ENCODE peak calls at places on chromosome 1, in five cellular contexts. N is SK-N-SH, T is K562, G is GM12878, U is HepG2. C is an unnamed sample.
A peak's percentile ranks its signal among the peaks of the same experiment; 100 is the strongest.

GRCh38 chr1:21334214-21335087 is 44.2 kb upstream of the ECE1 start:
- DNase-seq in N (peak; percentile 59), T (peak; percentile 62), G (peak; percentile 91), U (no peak), C (no peak)

GRCh38 chr1:206685256-206685748 is 597 bp downstream of the MAPKAPK2 start:
- DNase-seq in N (peak; percentile 86), T (peak; percentile 72), G (no peak), U (no peak), C (no peak)

GRCh38 chr1:53508056-53508990 is 49.1 kb downstream of the DMRTB1 start:
- DNase-seq in N (no peak), T (no peak), G (no peak), U (no peak), C (no peak)

GRCh38 chr1:241007668-241008067 is 349.3 kb downstream of the RGS7 start:
- DNase-seq in N (no peak), T (no peak), G (no peak), U (no peak), C (no peak)

GRCh38 chr1:36086529-36087232 is 2.0 kb upstream of the ADPRS start:
- DNase-seq in N (no peak), T (no peak), G (no peak), U (no peak), C (no peak)

GRCh38 chr1:155981266-155982088 is 3.1 kb upstream of the ARHGEF2 start:
- DNase-seq in N (no peak), T (peak; percentile 65), G (no peak), U (peak; percentile 54), C (no peak)

GRCh38 chr1:114803001-114803400 is 22.5 kb upstream of the SIKE1 start:
- DNase-seq in N (no peak), T (no peak), G (no peak), U (no peak), C (no peak)

GRCh38 chr1:85334962-85335361 is 58.5 kb upstream of the BCL10 start:
- DNase-seq in N (no peak), T (no peak), G (no peak), U (no peak), C (no peak)

GRCh38 chr1:59360170-59360569 is 63.3 kb downstream of the FGGY start:
- DNase-seq in N (no peak), T (no peak), G (no peak), U (no peak), C (no peak)

GRCh38 chr1:231053493-231054162 is 13.6 kb upstream of the FAM89A start:
- DNase-seq in N (no peak), T (peak; percentile 50), G (peak; percentile 4), U (peak; percentile 23), C (no peak)

GRCh38 chr1:192061556-192061955 is 96.7 kb upstream of the RGS18 start:
- DNase-seq in N (no peak), T (no peak), G (no peak), U (no peak), C (no peak)

GRCh38 chr1:19042675-19043578 is 86.5 kb upstream of the IFFO2 start:
- DNase-seq in N (peak; percentile 16), T (no peak), G (no peak), U (no peak), C (no peak)

GRCh38 chr1:212669600-212669999 is 30.0 kb downstream of the BATF3 start:
- DNase-seq in N (peak; percentile 54), T (no peak), G (no peak), U (no peak), C (peak; percentile 41)

GRCh38 chr1:14520514-14521163 is 77.8 kb upstream of the KAZN start:
- DNase-seq in N (no peak), T (no peak), G (peak; percentile 74), U (no peak), C (no peak)

GRCh38 chr1:55582078-55582477 is 366.9 kb upstream of the USP24 start:
- DNase-seq in N (no peak), T (no peak), G (no peak), U (no peak), C (no peak)

GRCh38 chr1:18955442-18956188 is 861 bp downstream of the IFFO2 start:
- DNase-seq in N (peak; percentile 80), T (peak; percentile 47), G (no peak), U (no peak), C (peak; percentile 70)

GRCh38 chr1:156157506-156157905 is 4.1 kb downstream of the SEMA4A start:
- DNase-seq in N (no peak), T (no peak), G (peak; percentile 89), U (no peak), C (no peak)

GRCh38 chr1:178308438-178308837 is 188.3 kb downstream of the CLEC20A start:
- DNase-seq in N (no peak), T (no peak), G (no peak), U (no peak), C (no peak)

GRCh38 chr1:159752135-159752580 is 28.6 kb upstream of the DUSP23 start:
- DNase-seq in N (no peak), T (no peak), G (no peak), U (peak; percentile 21), C (no peak)

GRCh38 chr1:25343872-25344271 is 5.7 kb downstream of the TMEM50A start:
- DNase-seq in N (no peak), T (no peak), G (no peak), U (no peak), C (no peak)

GRCh38 chr1:107777664-107778047 is 187.3 kb downstream of the VAV3 start:
- DNase-seq in N (no peak), T (no peak), G (peak; percentile 13), U (no peak), C (no peak)
- H3K79me2 ChIP-seq in N (no peaks in the 10 kb centered on the region), T (no peaks in the 10 kb centered on the region), G (no peaks in the 10 kb centered on the region), U (no peaks in the 10 kb centered on the region), C (no peaks in the 10 kb centered on the region)

DNA sequence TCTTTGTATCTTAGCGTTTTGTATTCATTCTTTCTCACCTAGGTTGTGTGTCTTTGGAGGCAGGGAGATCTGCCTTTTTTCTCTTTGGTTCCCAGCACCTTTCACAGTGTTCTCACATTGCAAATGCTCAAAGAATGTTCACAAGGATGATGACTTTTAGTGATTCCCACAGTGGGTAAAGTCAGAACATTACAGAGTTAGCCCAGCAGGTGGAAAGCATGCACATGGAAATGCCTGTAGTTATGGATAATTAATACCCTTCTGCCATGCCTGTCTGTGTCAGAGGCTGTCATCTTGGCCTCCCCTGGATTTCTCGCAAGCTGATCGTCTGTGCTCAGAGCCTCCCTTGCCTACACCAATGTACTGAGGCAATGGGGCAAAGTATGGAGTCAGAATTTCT is 458.9 kb downstream of the LMO4 start:
- DNase-seq in N (no peak), T (no peak), G (no peak), U (peak; percentile 69), C (no peak)
- TF ChIP-seq EP300 in N (no peak), T (no peak), G (no peak), U (no peak), C (no peak)

GRCh38 chr1:112396668-112397025 is 633 bp downstream of the CTTNBP2NL start:
- DNase-seq in N (no peak), T (no peak), G (no peak), U (no peak), C (no peak)
- H3K79me2 ChIP-seq in N (peaks cover 71% of the 10 kb centered on the region), T (no peaks in the 10 kb centered on the region), G (peaks cover 52% of the 10 kb centered on the region), U (peaks cover 28% of the 10 kb centered on the region), C (peaks cover 51% of the 10 kb centered on the region)

GRCh38 chr1:204493882-204494280 is 724 bp downstream of the PIK3C2B start:
- DNase-seq in N (peak; percentile 78), T (peak; percentile 71), G (no peak), U (peak; percentile 85), C (no peak)
- TF ChIP-seq EP300 in N (no peak), T (no peak), G (no peak), U (peak; percentile 32), C (no peak)

GRCh38 chr1:30739601-30740000 is 16.2 kb upstream of the MATN1 start:
- DNase-seq in N (no peak), T (no peak), G (no peak), U (no peak), C (no peak)

GRCh38 chr1:30738670-30739559 is 15.5 kb upstream of the MATN1 start:
- DNase-seq in N (no peak), T (no peak), G (no peak), U (no peak), C (no peak)

GRCh38 chr1:30735668-30736498 is 12.5 kb upstream of the MATN1 start:
- DNase-seq in N (no peak), T (no peak), G (no peak), U (no peak), C (no peak)

GRCh38 chr1:30737357-30738039 is 14.1 kb upstream of the MATN1 start:
- DNase-seq in N (no peak), T (no peak), G (no peak), U (no peak), C (no peak)

DNA sequence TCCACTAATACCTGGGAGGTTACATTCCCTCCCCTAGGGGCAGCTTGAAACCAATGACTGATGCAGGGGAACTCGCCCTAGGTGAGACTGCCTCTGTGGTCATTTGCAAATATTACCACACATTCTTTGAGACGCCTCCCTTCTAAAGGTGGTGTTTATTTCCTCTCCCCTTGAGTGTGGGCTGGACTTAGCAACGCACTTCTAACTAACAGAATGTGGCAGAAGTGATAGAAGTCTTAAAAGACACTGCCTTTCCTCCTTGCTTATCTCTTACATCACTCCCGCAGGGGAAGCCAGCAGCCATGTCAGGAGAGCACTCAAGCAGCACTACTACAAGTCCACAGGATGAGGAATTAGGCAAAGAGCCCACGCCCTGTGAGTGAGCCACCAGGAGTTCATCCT is 14.7 kb upstream of the MATN1 start:
- DNase-seq in N (no peak), T (peak; percentile 61), G (no peak), U (no peak), C (no peak)
- H3K79me2 ChIP-seq in N (no peaks in the 10 kb centered on the region), T (no peaks in the 10 kb centered on the region), G (peaks cover 38% of the 10 kb centered on the region), U (no peaks in the 10 kb centered on the region), C (no peaks in the 10 kb centered on the region)

DNA sequence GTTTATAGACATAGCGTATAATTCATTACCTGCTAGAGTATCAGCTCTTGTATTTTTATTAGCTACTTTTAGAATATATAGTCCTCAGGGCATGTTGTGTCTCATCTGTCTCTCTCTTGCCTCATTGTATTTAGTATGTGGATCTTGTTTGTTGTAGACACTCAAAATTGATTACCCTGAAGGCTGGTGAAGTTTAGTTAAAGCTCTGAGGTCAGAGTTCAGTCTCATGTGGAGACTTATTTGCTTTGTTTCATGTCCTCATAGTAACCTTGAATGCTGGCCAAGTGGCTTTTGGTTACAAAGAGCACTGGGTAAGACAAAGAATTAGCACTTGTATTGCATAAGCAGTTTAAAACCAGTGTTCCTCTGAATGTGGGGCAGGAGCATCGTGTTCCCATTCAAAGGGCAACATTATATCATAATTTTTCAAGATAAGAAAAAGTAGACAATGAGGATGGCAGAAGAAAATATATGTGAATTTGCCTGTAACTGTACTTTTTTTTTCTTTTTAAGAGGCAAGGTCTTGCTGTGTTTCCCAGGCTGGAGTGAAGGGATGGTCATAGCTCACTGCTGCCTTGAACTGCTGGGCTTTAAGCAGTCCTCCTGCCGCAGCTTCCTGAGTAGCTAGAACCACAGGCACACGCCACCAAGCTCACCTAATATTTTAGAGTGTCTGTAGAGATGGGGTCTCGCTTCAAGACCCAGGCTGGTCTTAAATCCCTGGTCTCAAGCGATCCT is 17.4 kb downstream of the CNST start:
- DNase-seq in N (no peak), T (no peak), G (no peak), U (peak; percentile 98), C (no peak)
- TF ChIP-seq EP300 in N (no peak), T (no peak), G (no peak), U (peak; percentile 97), C (no peak)

GRCh38 chr1:86987446-86987845 is 73.0 kb downstream of the HS2ST1 start:
- DNase-seq in N (no peak), T (no peak), G (no peak), U (no peak), C (no peak)
- H3K79me2 ChIP-seq in N (no peaks in the 10 kb centered on the region), T (peaks cover 50% of the 10 kb centered on the region), G (no peaks in the 10 kb centered on the region), U (peaks cover 19% of the 10 kb centered on the region), C (peaks cover 33% of the 10 kb centered on the region)

GRCh38 chr1:42846257-42847110 is at the start of gene ZNF691:
- DNase-seq in N (peak; percentile 95), T (peak; percentile 99), G (peak; percentile 92), U (peak; percentile 97), C (peak; percentile 86)
- TF ChIP-seq EP300 in N (no peak), T (no peak), G (no peak), U (no peak), C (no peak)